ENCODE peak calls at places on chromosome 4, in six cellular contexts. D is iPS DF 19.7; I is uterus; J is colonic mucosa; K is midbrain; G is activated T-cell treated with anti-CD3 and anti-CD28 coated beads, Interleukin-2, amount 50 U/mL, for 4 hours. Q is an unnamed sample.

GRCh38 chr4:176774852-176775251 is 17.9 kb downstream of the VEGFC start:
- DNase-seq in J (no peak), K (no peak), I (no peak), D (no peak), G (no peak), Q (no peak)

GRCh38 chr4:55996611-55997010 is 47.9 kb downstream of the CEP135 start:
- DNase-seq in K (no peak), G (no peak), J (no peak), I (no peak), D (no peak), Q (no peak)

GRCh38 chr4:24662065-24662464 is 77.7 kb upstream of the DHX15 start:
- DNase-seq in J (no peak), D (peak), K (no peak), G (no peak), I (no peak), Q (no peak)

GRCh38 chr4:86993909-86994672 is 59.3 kb downstream of the AFF1 start:
- DNase-seq in K (no peak), J (no peak), I (no peak), D (no peak), G (no peak), Q (no peak)

GRCh38 chr4:126230244-126230643 is 915.5 kb downstream of the FAT4 start:
- DNase-seq in D (no peak), K (no peak), I (no peak), J (no peak), G (no peak), Q (no peak)

GRCh38 chr4:76607266-76607799 is 172.3 kb downstream of the SHROOM3 start:
- DNase-seq in J (no peak), K (no peak), G (no peak), D (no peak), I (no peak), Q (no peak)

GRCh38 chr4:137692205-137692604 is 159.9 kb upstream of the PCDH18 start:
- DNase-seq in J (no peak), K (no peak), G (no peak), D (no peak), I (no peak), Q (no peak)

GRCh38 chr4:74414149-74414809 is 30.7 kb upstream of the AREG start:
- DNase-seq in D (no peak), K (no peak), J (no peak), G (no peak), I (no peak), Q (no peak)

GRCh38 chr4:13605330-13605729 is 22.2 kb downstream of the BOD1L1 start:
- DNase-seq in G (no peak), J (no peak), K (no peak), D (no peak), I (no peak), Q (no peak)

Q was measured in left lung.